ENCODE peak calls at places on chromosomes 13 and 19, in nine cellular contexts. V is tibial artery, G is osteocyte, Q is upper lobe of right lung, F is epithelial cell of esophagus, M is HFF-Myc, D is progenitor cell of endocrine pancreas, Z is AG04450, Y is HCT116. W is an unnamed sample.

GRCh38 chr13:102402292-102402691 is 444 bp upstream of the FGF14 start:
- DNase-seq in Q (no peak), G (no peak), F (peak), D (no peak), V (peak), M (no peak), Y (no peak), Z (no peak), W (no peak)

GRCh38 chr19:18674616-18675015 is 8.9 kb upstream of the CRTC1 start:
- DNase-seq in V (no peak), G (no peak), D (no peak), Z (no peak), F (no peak), Q (no peak), M (no peak), Y (no peak), W (no peak)

GRCh38 chr13:64928704-64929499 is 2301.2 kb downstream of the PCDH9 start:
- DNase-seq in M (peak), D (no peak), V (no peak), G (no peak), Y (peak), Z (peak), F (peak), Q (no peak), W (no peak)

GRCh38 chr13:79491715-79492114 is 10.8 kb downstream of the NDFIP2 start:
- DNase-seq in Q (no peak), V (no peak), G (no peak), Y (no peak), F (peak), Z (no peak), M (peak), D (no peak), W (no peak)

GRCh38 chr13:46168341-46168740 is 13.6 kb downstream of the LCP1 start:
- DNase-seq in Z (no peak), M (no peak), Y (no peak), F (peak), V (peak), Q (peak), G (no peak), D (no peak), W (no peak)

GRCh38 chr19:17947815-17948473 is 15.1 kb downstream of the CCDC124 start:
- DNase-seq in Z (peak), D (peak), G (peak), V (peak), M (peak), Y (peak), Q (peak), F (peak), W (no peak)

GRCh38 chr19:15379996-15380647 is 535 bp upstream of the AKAP8 start:
- DNase-seq in D (no peak), Q (no peak), Y (peak), V (peak), G (no peak), F (peak), Z (no peak), M (no peak), W (peak)

GRCh38 chr19:47377208-47377701 is 28.1 kb downstream of the DHX34 start:
- DNase-seq in V (no peak), Z (no peak), F (no peak), Q (no peak), G (no peak), M (no peak), Y (no peak), D (no peak), W (no peak)

GRCh38 chr13:79995334-79995733 is 345.6 kb downstream of the SPRY2 start:
- DNase-seq in D (no peak), Z (no peak), Y (no peak), Q (no peak), V (no peak), M (peak), G (no peak), F (peak), W (no peak)

GRCh38 chr19:1466461-1467227 is 12.4 kb downstream of the C19orf25 start:
- DNase-seq in Y (no peak), M (no peak), V (no peak), F (no peak), D (no peak), G (no peak), Z (no peak), Q (no peak), W (no peak)

GRCh38 chr19:5504115-5504514 is 48.9 kb downstream of the ZNRF4 start:
- DNase-seq in Y (no peak), F (no peak), Q (no peak), Z (no peak), M (no peak), D (no peak), G (no peak), V (no peak), W (no peak)

GRCh38 chr13:44908266-44908665 is 81.0 kb downstream of the NUFIP1 start:
- DNase-seq in F (no peak), M (no peak), Q (no peak), Y (no peak), V (no peak), D (no peak), G (no peak), Z (no peak), W (no peak)

GRCh38 chr13:42970824-42971669 is 21.0 kb downstream of the EPSTI1 start:
- DNase-seq in Q (no peak), Y (peak), M (peak), V (peak), G (no peak), F (peak), D (no peak), Z (no peak), W (no peak)

GRCh38 chr19:1728816-1729567 is 24.3 kb upstream of the ONECUT3 start:
- DNase-seq in Y (no peak), G (no peak), Z (no peak), Q (no peak), V (no peak), F (no peak), M (no peak), D (no peak), W (no peak)

GRCh38 chr19:33447336-33448158 is 74.0 kb downstream of the CEBPG start:
- DNase-seq in V (no peak), M (no peak), F (no peak), D (no peak), G (no peak), Q (peak), Z (no peak), Y (no peak), W (peak)

GRCh38 chr19:5128251-5128931 is 159.5 kb downstream of the KDM4B start:
- DNase-seq in M (no peak), Y (no peak), Q (no peak), D (peak), G (peak), V (peak), Z (peak), F (no peak), W (no peak)

GRCh38 chr19:34228347-34228746 is 26.0 kb upstream of the GARRE1 start:
- DNase-seq in Q (no peak), M (no peak), Z (no peak), F (peak), D (no peak), V (no peak), Y (no peak), G (no peak), W (no peak)

GRCh38 chr13:109408596-109409382 is 377.6 kb downstream of the IRS2 start:
- DNase-seq in D (no peak), M (no peak), Y (no peak), Q (no peak), G (no peak), V (no peak), F (no peak), Z (no peak), W (no peak)

DNA sequence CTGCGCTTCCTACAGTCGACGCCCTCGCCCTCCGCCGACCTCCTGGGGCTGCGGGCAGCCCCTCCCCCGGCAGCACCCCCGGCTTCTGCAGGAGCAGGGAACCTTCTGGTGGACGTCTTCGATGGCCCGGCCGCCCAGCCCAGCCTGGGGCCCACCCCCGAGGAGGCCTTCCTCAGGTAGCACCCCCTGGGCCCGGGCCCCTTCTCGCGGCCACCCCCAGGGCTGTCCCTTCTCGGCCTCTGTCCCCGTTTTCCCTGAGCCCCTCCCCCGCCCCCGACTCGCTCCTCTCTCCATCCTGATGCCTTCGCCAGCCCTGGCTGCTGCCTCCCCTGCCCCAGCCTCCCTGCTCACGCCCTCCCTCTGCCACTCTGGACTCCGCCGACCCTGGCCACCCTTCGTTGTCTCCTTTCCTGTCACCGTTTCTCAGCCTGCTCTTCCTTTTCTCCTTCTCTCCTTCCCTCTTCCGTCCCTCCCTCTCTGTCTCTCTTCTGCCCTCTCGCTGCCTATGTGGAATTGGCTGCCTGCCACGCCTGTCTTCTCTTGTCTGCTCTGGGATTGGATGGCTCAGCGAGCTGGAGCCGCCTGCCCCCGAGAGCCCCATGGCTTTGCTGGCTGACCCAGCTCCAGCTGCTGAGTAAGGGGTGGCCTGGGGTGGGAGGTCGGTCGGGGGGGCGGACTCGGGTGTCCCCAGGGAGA is 11.0 kb downstream of the FUZ start:
- DNase-seq in Q (no peak), M (peak), F (peak), V (peak), Z (peak), D (no peak), Y (no peak), G (no peak), W (no peak)
- TF ChIP-seq CTCF in Q (no peak), M (peak), F (peak), V (peak), Z (peak), D (no peak), Y (no peak), G (peak), W (peak)

GRCh38 chr19:39154084-39154625 is 28.6 kb downstream of the PAK4 start:
- DNase-seq in G (no peak), V (no peak), M (no peak), Z (no peak), Y (no peak), Q (no peak), D (no peak), F (peak), W (no peak)

GRCh38 chr19:39156230-39156890 is 30.8 kb downstream of the PAK4 start:
- DNase-seq in Y (no peak), F (peak), Q (no peak), D (no peak), Z (no peak), V (no peak), G (no peak), M (no peak), W (no peak)

GRCh38 chr19:39155114-39155700 is 29.6 kb downstream of the PAK4 start:
- DNase-seq in V (no peak), Z (no peak), Y (no peak), D (no peak), Q (no peak), M (no peak), F (peak), G (no peak), W (no peak)

GRCh38 chr19:39155741-39156140 is 30.2 kb downstream of the PAK4 start:
- DNase-seq in Y (no peak), V (no peak), D (no peak), M (no peak), G (no peak), Z (no peak), Q (no peak), F (no peak), W (no peak)

DNA sequence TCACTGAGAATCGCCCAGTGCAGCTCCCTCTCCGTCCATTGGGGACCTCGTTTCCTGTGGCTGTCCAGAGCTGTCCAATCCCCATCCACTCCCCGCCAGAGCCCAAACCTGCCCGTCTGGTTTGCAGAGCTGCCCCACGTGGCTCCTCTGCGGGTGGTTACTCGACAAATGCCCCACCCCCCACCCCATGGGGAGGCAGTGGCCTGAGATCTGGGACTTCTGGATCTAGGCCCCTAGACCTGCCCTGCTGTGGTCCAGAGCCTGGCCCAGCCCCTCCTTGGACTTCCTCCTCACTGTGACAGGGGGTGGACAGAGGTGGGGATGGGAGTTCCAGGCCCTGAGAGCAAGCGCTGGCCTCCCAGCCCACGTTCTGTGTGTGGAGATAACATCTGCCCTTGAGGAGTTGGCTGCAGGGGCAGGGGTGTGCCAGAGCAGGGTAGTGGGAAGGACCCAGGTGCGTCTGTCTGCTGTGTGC is 29.1 kb downstream of the PAK4 start:
- DNase-seq in Z (no peak), D (no peak), M (no peak), Y (peak), G (no peak), F (peak), V (no peak), Q (peak), W (no peak)
- TF ChIP-seq CTCF in Z (no peak), D (no peak), M (no peak), Y (peak), G (no peak), F (peak), V (no peak), Q (peak), W (no peak)

DNA sequence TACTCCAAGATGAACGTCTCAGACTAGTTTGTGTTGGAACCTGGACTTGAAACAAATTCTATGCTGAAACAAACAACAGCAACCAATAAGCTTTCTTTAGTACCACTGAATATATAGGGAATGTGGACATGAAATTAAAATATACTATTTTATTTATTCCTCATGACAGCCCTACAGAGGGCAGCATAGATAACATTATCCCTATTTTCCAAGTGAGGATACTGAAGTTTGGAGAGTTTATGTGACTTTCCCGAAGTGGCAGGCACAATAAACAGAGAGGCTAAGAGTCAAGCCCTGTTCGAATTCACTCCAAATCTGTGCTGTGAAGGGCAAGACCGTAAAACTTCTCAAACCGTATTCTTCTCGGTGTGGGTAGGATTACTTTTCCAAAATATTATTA is 509.9 kb upstream of the GPC6 start:
- DNase-seq in F (peak), D (no peak), Q (no peak), M (peak), G (no peak), Z (no peak), Y (no peak), V (no peak), W (no peak)
- TF ChIP-seq CTCF in F (peak), D (no peak), Q (peak), M (peak), G (peak), Z (peak), Y (no peak), V (peak), W (peak)

GRCh38 chr19:31339405-31339804 is 9.8 kb downstream of the TSHZ3 start:
- DNase-seq in G (no peak), Q (no peak), F (no peak), M (no peak), Y (no peak), D (no peak), V (no peak), Z (no peak), W (no peak)

GRCh38 chr19:31337007-31337914 is 12.0 kb downstream of the TSHZ3 start:
- DNase-seq in M (no peak), F (no peak), Z (no peak), Q (no peak), G (no peak), V (no peak), Y (no peak), D (no peak), W (no peak)

GRCh38 chr19:31335716-31336115 is 13.5 kb downstream of the TSHZ3 start:
- DNase-seq in M (no peak), Q (no peak), V (no peak), Z (no peak), Y (no peak), D (no peak), G (no peak), F (no peak), W (no peak)

GRCh38 chr19:31340059-31341025 is 8.9 kb downstream of the TSHZ3 start:
- DNase-seq in V (no peak), M (peak), F (no peak), G (no peak), Q (no peak), Z (no peak), D (no peak), Y (no peak), W (no peak)

DNA sequence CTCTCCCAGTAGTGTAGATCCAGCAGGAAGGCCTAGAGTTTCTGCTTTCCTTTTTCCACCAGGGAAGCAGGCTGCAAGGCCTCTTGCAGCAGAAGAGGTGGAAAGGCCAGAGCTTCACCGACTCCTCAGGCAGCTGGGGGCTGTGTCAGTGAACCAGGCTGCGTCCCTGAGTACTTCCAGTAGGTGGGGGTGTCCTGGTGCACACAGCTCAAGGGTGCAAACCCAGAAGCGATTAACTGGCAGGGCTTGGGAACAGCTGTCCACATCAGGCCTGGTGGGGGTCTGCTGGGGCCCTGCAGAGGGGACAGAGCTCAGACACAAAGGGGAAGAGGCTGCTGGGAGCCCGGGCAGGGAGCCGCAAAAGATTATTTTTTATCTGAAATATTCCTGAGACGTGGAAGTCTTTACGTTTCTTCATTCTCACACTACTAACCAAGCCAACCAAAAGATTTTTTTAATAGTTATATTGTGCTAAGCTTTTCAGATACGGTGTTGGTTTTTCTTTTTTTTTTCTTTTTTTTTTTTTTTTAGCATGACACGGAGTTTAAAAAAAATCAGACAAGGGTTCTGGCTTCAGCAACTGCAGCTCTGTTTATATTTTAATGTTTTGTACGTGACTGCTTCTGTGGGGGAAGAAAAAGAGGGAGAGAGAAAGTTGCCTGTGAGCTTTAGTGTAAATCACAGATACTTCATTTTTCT is 11.0 kb downstream of the TSHZ3 start:
- DNase-seq in D (peak), M (no peak), G (no peak), Y (no peak), V (peak), Z (no peak), F (peak), Q (no peak), W (no peak)
- TF ChIP-seq CTCF in D (peak), M (peak), G (peak), Y (no peak), V (peak), Z (peak), F (peak), Q (peak), W (peak)

DNA sequence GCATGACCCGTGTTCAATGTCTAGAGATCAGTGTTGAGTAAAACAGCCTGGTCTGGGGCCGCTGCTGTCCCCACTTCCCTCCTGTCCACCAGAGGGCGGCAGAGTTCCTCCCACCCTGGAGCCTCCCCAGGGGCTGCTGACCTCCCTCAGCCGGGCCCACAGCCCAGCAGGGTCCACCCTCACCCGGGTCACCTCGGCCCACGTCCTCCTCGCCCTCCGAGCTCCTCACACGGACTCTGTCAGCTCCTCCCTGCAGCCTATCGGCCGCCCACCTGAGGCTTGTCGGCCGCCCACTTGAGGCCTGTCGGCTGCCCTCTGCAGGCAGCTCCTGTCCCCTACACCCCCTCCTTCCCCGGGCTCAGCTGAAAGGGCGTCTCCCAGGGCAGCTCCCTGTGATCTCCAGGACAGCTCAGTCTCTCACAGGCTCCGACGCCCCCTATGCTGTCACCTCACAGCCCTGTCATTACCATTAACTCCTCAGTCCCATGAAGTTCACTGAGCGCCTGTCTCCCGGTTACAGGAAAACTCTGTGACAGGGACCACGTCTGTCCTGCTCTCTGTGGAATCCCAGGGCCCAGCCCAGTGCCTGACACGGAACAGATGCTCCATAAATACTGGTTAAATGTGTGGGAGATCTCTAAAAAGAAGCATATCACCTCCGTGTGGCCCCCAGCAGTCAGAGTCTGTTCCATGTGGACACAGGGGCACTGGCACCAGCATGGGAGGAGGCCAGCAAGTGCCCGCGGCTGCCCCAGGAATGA is 1.5 kb upstream of the CEACAM5 start:
- DNase-seq in V (no peak), G (no peak), F (peak), M (no peak), Y (peak), Q (peak), Z (no peak), D (no peak), W (no peak)
- TF ChIP-seq CTCF in V (peak), G (peak), F (peak), M (peak), Y (peak), Q (peak), Z (peak), D (peak), W (peak)